ENCODE peak calls at places on chromosomes 7 and 10, in seven cellular contexts. One of them, this sample, is unnamed.

GRCh38 chr7:122622682-122623081 is 76.2 kb downstream of the RNF133 start:
- DNase-seq in stimulated activated naive CD8-positive, alpha-beta T cell treated with anti-CD3 and anti-CD28 coated beads, Interleukin-15, Interleukin-2, amounts not matched to agents 100 U/mL and 50 U/mL, for 24 hours: no peak
- DNase-seq in pancreas: no peak
- DNase-seq in D341Med: no peak
- DNase-seq in cardiac fibroblast: peak; percentile 26
- DNase-seq in HEK293T: no peak
- DNase-seq in activated gamma-delta T cell: no peak
- DNase-seq in this sample: no peak

GRCh38 chr7:106062521-106062931 is 49.6 kb downstream of the SYPL1 start:
- DNase-seq in HEK293T: no peak
- DNase-seq in stimulated activated naive CD8-positive, alpha-beta T cell treated with anti-CD3 and anti-CD28 coated beads, Interleukin-15, Interleukin-2, amounts not matched to agents 100 U/mL and 50 U/mL, for 24 hours: no peak
- DNase-seq in activated gamma-delta T cell: no peak
- DNase-seq in cardiac fibroblast: no peak
- DNase-seq in pancreas: no peak
- DNase-seq in D341Med: no peak
- DNase-seq in this sample: no peak

GRCh38 chr10:100882681-100883321 is 30.0 kb upstream of the SLF2 start:
- DNase-seq in pancreas: no peak
- DNase-seq in activated gamma-delta T cell: no peak
- DNase-seq in stimulated activated naive CD8-positive, alpha-beta T cell treated with anti-CD3 and anti-CD28 coated beads, Interleukin-15, Interleukin-2, amounts not matched to agents 100 U/mL and 50 U/mL, for 24 hours: no peak
- DNase-seq in D341Med: peak; percentile 2
- DNase-seq in HEK293T: no peak
- DNase-seq in cardiac fibroblast: peak; percentile 84
- DNase-seq in this sample: peak; percentile 94

GRCh38 chr10:98382691-98383101 is 32.3 kb downstream of the PYROXD2 start:
- DNase-seq in HEK293T: no peak
- DNase-seq in activated gamma-delta T cell: no peak
- DNase-seq in D341Med: no peak
- DNase-seq in pancreas: no peak
- DNase-seq in stimulated activated naive CD8-positive, alpha-beta T cell treated with anti-CD3 and anti-CD28 coated beads, Interleukin-15, Interleukin-2, amounts not matched to agents 100 U/mL and 50 U/mL, for 24 hours: no peak
- DNase-seq in cardiac fibroblast: no peak
- DNase-seq in this sample: no peak

GRCh38 chr7:149500201-149500600 is 2.6 kb upstream of the ZNF746 start:
- DNase-seq in stimulated activated naive CD8-positive, alpha-beta T cell treated with anti-CD3 and anti-CD28 coated beads, Interleukin-15, Interleukin-2, amounts not matched to agents 100 U/mL and 50 U/mL, for 24 hours: no peak
- DNase-seq in pancreas: no peak
- DNase-seq in HEK293T: no peak
- DNase-seq in cardiac fibroblast: no peak
- DNase-seq in activated gamma-delta T cell: no peak
- DNase-seq in D341Med: no peak
- DNase-seq in this sample: no peak

GRCh38 chr7:29270979-29271658 is 76.5 kb downstream of the CHN2 start:
- DNase-seq in pancreas: no peak
- DNase-seq in cardiac fibroblast: no peak
- DNase-seq in HEK293T: no peak
- DNase-seq in D341Med: peak; percentile 58
- DNase-seq in activated gamma-delta T cell: no peak
- DNase-seq in stimulated activated naive CD8-positive, alpha-beta T cell treated with anti-CD3 and anti-CD28 coated beads, Interleukin-15, Interleukin-2, amounts not matched to agents 100 U/mL and 50 U/mL, for 24 hours: no peak
- DNase-seq in this sample: no peak

GRCh38 chr10:110413903-110414562 is 83.7 kb upstream of the DUSP5 start:
- DNase-seq in activated gamma-delta T cell: no peak
- DNase-seq in stimulated activated naive CD8-positive, alpha-beta T cell treated with anti-CD3 and anti-CD28 coated beads, Interleukin-15, Interleukin-2, amounts not matched to agents 100 U/mL and 50 U/mL, for 24 hours: no peak
- DNase-seq in D341Med: no peak
- DNase-seq in HEK293T: no peak
- DNase-seq in cardiac fibroblast: peak; percentile 46
- DNase-seq in pancreas: no peak
- DNase-seq in this sample: no peak

GRCh38 chr7:151999337-152000090 is 26.0 kb upstream of the GALNT11 start:
- DNase-seq in activated gamma-delta T cell: no peak
- DNase-seq in pancreas: no peak
- DNase-seq in cardiac fibroblast: peak; percentile 42
- DNase-seq in stimulated activated naive CD8-positive, alpha-beta T cell treated with anti-CD3 and anti-CD28 coated beads, Interleukin-15, Interleukin-2, amounts not matched to agents 100 U/mL and 50 U/mL, for 24 hours: no peak
- DNase-seq in HEK293T: no peak
- DNase-seq in D341Med: no peak
- DNase-seq in this sample: no peak

GRCh38 chr10:14039968-14040668 is 290.6 kb downstream of the FRMD4A start:
- DNase-seq in pancreas: no peak
- DNase-seq in stimulated activated naive CD8-positive, alpha-beta T cell treated with anti-CD3 and anti-CD28 coated beads, Interleukin-15, Interleukin-2, amounts not matched to agents 100 U/mL and 50 U/mL, for 24 hours: no peak
- DNase-seq in cardiac fibroblast: peak; percentile 81
- DNase-seq in HEK293T: no peak
- DNase-seq in activated gamma-delta T cell: no peak
- DNase-seq in D341Med: no peak
- DNase-seq in this sample: no peak

GRCh38 chr7:41696323-41696916 is 6.5 kb downstream of the INHBA start:
- DNase-seq in stimulated activated naive CD8-positive, alpha-beta T cell treated with anti-CD3 and anti-CD28 coated beads, Interleukin-15, Interleukin-2, amounts not matched to agents 100 U/mL and 50 U/mL, for 24 hours: peak; percentile 31
- DNase-seq in HEK293T: peak; percentile 68
- DNase-seq in cardiac fibroblast: peak; percentile 93
- DNase-seq in pancreas: peak; percentile 63
- DNase-seq in D341Med: peak; percentile 67
- DNase-seq in activated gamma-delta T cell: no peak
- DNase-seq in this sample: peak; percentile 92

GRCh38 chr7:41116817-41117216 is 586.1 kb downstream of the INHBA start:
- DNase-seq in activated gamma-delta T cell: no peak
- DNase-seq in D341Med: no peak
- DNase-seq in HEK293T: no peak
- DNase-seq in cardiac fibroblast: no peak
- DNase-seq in pancreas: no peak
- DNase-seq in stimulated activated naive CD8-positive, alpha-beta T cell treated with anti-CD3 and anti-CD28 coated beads, Interleukin-15, Interleukin-2, amounts not matched to agents 100 U/mL and 50 U/mL, for 24 hours: no peak
- DNase-seq in this sample: no peak

GRCh38 chr7:371779-372545 is 82.0 kb downstream of the FOXL3 start:
- DNase-seq in HEK293T: peak; percentile 21
- DNase-seq in stimulated activated naive CD8-positive, alpha-beta T cell treated with anti-CD3 and anti-CD28 coated beads, Interleukin-15, Interleukin-2, amounts not matched to agents 100 U/mL and 50 U/mL, for 24 hours: no peak
- DNase-seq in D341Med: no peak
- DNase-seq in activated gamma-delta T cell: no peak
- DNase-seq in pancreas: peak; percentile 55
- DNase-seq in cardiac fibroblast: no peak
- DNase-seq in this sample: no peak